ENCODE peak calls at places on chromosomes 7 and 10, in nine cellular contexts. One of them, this sample, is unnamed.

GRCh38 chr7:115779561-115779960 is 251.0 kb downstream of the TFEC start:
- DNase-seq in tibial artery: no peak
- DNase-seq in heart right ventricle: no peak
- DNase-seq in GM10248: no peak
- DNase-seq in bronchial epithelial cell: peak
- DNase-seq in foreskin fibroblast: peak
- DNase-seq in lower leg skin: no peak
- DNase-seq in GM20000: no peak
- DNase-seq in GM13976: no peak
- DNase-seq in this sample: no peak

GRCh38 chr7:105136221-105136620 is 122.2 kb downstream of the KMT2E start:
- DNase-seq in lower leg skin: no peak
- DNase-seq in GM10248: no peak
- DNase-seq in heart right ventricle: no peak
- DNase-seq in bronchial epithelial cell: no peak
- DNase-seq in GM20000: no peak
- DNase-seq in foreskin fibroblast: peak
- DNase-seq in GM13976: no peak
- DNase-seq in tibial artery: no peak
- DNase-seq in this sample: no peak

GRCh38 chr7:112462236-112462635 is 12.0 kb downstream of the IFRD1 start:
- DNase-seq in tibial artery: peak
- DNase-seq in GM13976: no peak
- DNase-seq in GM10248: no peak
- DNase-seq in foreskin fibroblast: peak
- DNase-seq in lower leg skin: no peak
- DNase-seq in bronchial epithelial cell: peak
- DNase-seq in GM20000: no peak
- DNase-seq in heart right ventricle: no peak
- DNase-seq in this sample: no peak

GRCh38 chr7:131170440-131171105 is 157.1 kb upstream of the MKLN1 start:
- DNase-seq in lower leg skin: no peak
- DNase-seq in tibial artery: no peak
- DNase-seq in GM10248: no peak
- DNase-seq in GM13976: peak
- DNase-seq in bronchial epithelial cell: no peak
- DNase-seq in GM20000: no peak
- DNase-seq in heart right ventricle: no peak
- DNase-seq in foreskin fibroblast: peak
- DNase-seq in this sample: no peak

GRCh38 chr10:114538544-114538906 is 119.5 kb downstream of the ABLIM1 start:
- DNase-seq in GM10248: no peak
- DNase-seq in foreskin fibroblast: no peak
- DNase-seq in tibial artery: no peak
- DNase-seq in GM13976: no peak
- DNase-seq in lower leg skin: no peak
- DNase-seq in GM20000: no peak
- DNase-seq in bronchial epithelial cell: peak
- DNase-seq in heart right ventricle: no peak
- DNase-seq in this sample: no peak

GRCh38 chr7:99844354-99844753 is 16.5 kb downstream of the CYP3A43 start:
- DNase-seq in tibial artery: no peak
- DNase-seq in heart right ventricle: no peak
- DNase-seq in bronchial epithelial cell: no peak
- DNase-seq in foreskin fibroblast: no peak
- DNase-seq in GM20000: no peak
- DNase-seq in lower leg skin: no peak
- DNase-seq in GM10248: no peak
- DNase-seq in GM13976: no peak
- DNase-seq in this sample: no peak

GRCh38 chr10:90788987-90789386 is 68.9 kb downstream of the HTR7 start:
- DNase-seq in foreskin fibroblast: peak
- DNase-seq in bronchial epithelial cell: no peak
- DNase-seq in heart right ventricle: no peak
- DNase-seq in GM20000: no peak
- DNase-seq in GM10248: no peak
- DNase-seq in lower leg skin: no peak
- DNase-seq in tibial artery: no peak
- DNase-seq in GM13976: no peak
- DNase-seq in this sample: no peak

GRCh38 chr7:108310351-108310750 is 145.9 kb downstream of the NRCAM start:
- DNase-seq in tibial artery: no peak
- DNase-seq in heart right ventricle: no peak
- DNase-seq in GM13976: no peak
- DNase-seq in GM20000: no peak
- DNase-seq in lower leg skin: no peak
- DNase-seq in bronchial epithelial cell: no peak
- DNase-seq in GM10248: no peak
- DNase-seq in foreskin fibroblast: peak
- DNase-seq in this sample: no peak

GRCh38 chr10:33968983-33969382 is 634.5 kb upstream of the NRP1 start:
- DNase-seq in heart right ventricle: no peak
- DNase-seq in bronchial epithelial cell: no peak
- DNase-seq in GM10248: no peak
- DNase-seq in tibial artery: no peak
- DNase-seq in GM13976: no peak
- DNase-seq in foreskin fibroblast: no peak
- DNase-seq in GM20000: no peak
- DNase-seq in lower leg skin: no peak
- DNase-seq in this sample: no peak

GRCh38 chr7:17339139-17339538 is 40.7 kb downstream of the AHR start:
- DNase-seq in tibial artery: no peak
- DNase-seq in foreskin fibroblast: peak
- DNase-seq in GM13976: no peak
- DNase-seq in heart right ventricle: no peak
- DNase-seq in GM20000: no peak
- DNase-seq in bronchial epithelial cell: no peak
- DNase-seq in GM10248: no peak
- DNase-seq in lower leg skin: no peak
- DNase-seq in this sample: no peak

GRCh38 chr10:97915761-97916160 is 66.1 kb downstream of the GOLGA7B start:
- DNase-seq in GM20000: no peak
- DNase-seq in bronchial epithelial cell: no peak
- DNase-seq in tibial artery: no peak
- DNase-seq in GM10248: no peak
- DNase-seq in heart right ventricle: no peak
- DNase-seq in foreskin fibroblast: no peak
- DNase-seq in GM13976: no peak
- DNase-seq in lower leg skin: no peak
- DNase-seq in this sample: no peak

GRCh38 chr7:101676062-101676461 is 47.0 kb upstream of the MYL10 start:
- DNase-seq in foreskin fibroblast: no peak
- DNase-seq in GM13976: no peak
- DNase-seq in heart right ventricle: no peak
- DNase-seq in bronchial epithelial cell: no peak
- DNase-seq in tibial artery: no peak
- DNase-seq in GM10248: no peak
- DNase-seq in lower leg skin: no peak
- DNase-seq in GM20000: no peak
- DNase-seq in this sample: no peak

GRCh38 chr10:89355373-89355772 is 22.5 kb upstream of the IFIT1B start:
- DNase-seq in tibial artery: no peak
- DNase-seq in GM10248: no peak
- DNase-seq in foreskin fibroblast: peak
- DNase-seq in GM20000: no peak
- DNase-seq in GM13976: no peak
- DNase-seq in bronchial epithelial cell: peak
- DNase-seq in lower leg skin: no peak
- DNase-seq in heart right ventricle: no peak
- DNase-seq in this sample: no peak

GRCh38 chr10:97412891-97413304 is 11.8 kb upstream of the RRP12 start:
- DNase-seq in GM13976: no peak
- DNase-seq in bronchial epithelial cell: peak
- DNase-seq in lower leg skin: no peak
- DNase-seq in heart right ventricle: no peak
- DNase-seq in foreskin fibroblast: peak
- DNase-seq in tibial artery: no peak
- DNase-seq in GM20000: no peak
- DNase-seq in GM10248: no peak
- DNase-seq in this sample: no peak

GRCh38 chr7:129496653-129497052 is 5.7 kb upstream of the SMKR1 start:
- DNase-seq in tibial artery: no peak
- DNase-seq in heart right ventricle: no peak
- DNase-seq in GM10248: no peak
- DNase-seq in GM20000: no peak
- DNase-seq in lower leg skin: peak
- DNase-seq in foreskin fibroblast: no peak
- DNase-seq in GM13976: no peak
- DNase-seq in bronchial epithelial cell: no peak
- DNase-seq in this sample: no peak

GRCh38 chr7:129495987-129496386 is 6.3 kb upstream of the SMKR1 start:
- DNase-seq in tibial artery: no peak
- DNase-seq in GM10248: no peak
- DNase-seq in heart right ventricle: no peak
- DNase-seq in foreskin fibroblast: no peak
- DNase-seq in GM13976: no peak
- DNase-seq in bronchial epithelial cell: no peak
- DNase-seq in lower leg skin: no peak
- DNase-seq in GM20000: no peak
- DNase-seq in this sample: no peak

GRCh38 chr7:129492406-129492805 is 9.9 kb upstream of the SMKR1 start:
- DNase-seq in GM13976: no peak
- DNase-seq in tibial artery: no peak
- DNase-seq in GM10248: no peak
- DNase-seq in foreskin fibroblast: no peak
- DNase-seq in lower leg skin: no peak
- DNase-seq in bronchial epithelial cell: no peak
- DNase-seq in heart right ventricle: no peak
- DNase-seq in GM20000: no peak
- DNase-seq in this sample: no peak

GRCh38 chr7:129494041-129494440 is 8.3 kb upstream of the SMKR1 start:
- DNase-seq in heart right ventricle: no peak
- DNase-seq in bronchial epithelial cell: peak
- DNase-seq in GM10248: no peak
- DNase-seq in foreskin fibroblast: peak
- DNase-seq in GM13976: no peak
- DNase-seq in tibial artery: no peak
- DNase-seq in lower leg skin: no peak
- DNase-seq in GM20000: no peak
- DNase-seq in this sample: no peak

GRCh38 chr7:129493555-129493954 is 8.8 kb upstream of the SMKR1 start:
- DNase-seq in heart right ventricle: no peak
- DNase-seq in GM13976: no peak
- DNase-seq in GM20000: no peak
- DNase-seq in tibial artery: no peak
- DNase-seq in foreskin fibroblast: peak
- DNase-seq in bronchial epithelial cell: peak
- DNase-seq in lower leg skin: no peak
- DNase-seq in GM10248: no peak
- DNase-seq in this sample: no peak
- TF ChIP-seq CTCF in heart right ventricle: no peak
- TF ChIP-seq CTCF in GM13976: no peak
- TF ChIP-seq CTCF in GM20000: no peak
- TF ChIP-seq CTCF in tibial artery: no peak
- TF ChIP-seq CTCF in foreskin fibroblast: no peak
- TF ChIP-seq CTCF in bronchial epithelial cell: no peak
- TF ChIP-seq CTCF in lower leg skin: no peak
- TF ChIP-seq CTCF in GM10248: peak
- TF ChIP-seq CTCF in this sample: no peak

DNA sequence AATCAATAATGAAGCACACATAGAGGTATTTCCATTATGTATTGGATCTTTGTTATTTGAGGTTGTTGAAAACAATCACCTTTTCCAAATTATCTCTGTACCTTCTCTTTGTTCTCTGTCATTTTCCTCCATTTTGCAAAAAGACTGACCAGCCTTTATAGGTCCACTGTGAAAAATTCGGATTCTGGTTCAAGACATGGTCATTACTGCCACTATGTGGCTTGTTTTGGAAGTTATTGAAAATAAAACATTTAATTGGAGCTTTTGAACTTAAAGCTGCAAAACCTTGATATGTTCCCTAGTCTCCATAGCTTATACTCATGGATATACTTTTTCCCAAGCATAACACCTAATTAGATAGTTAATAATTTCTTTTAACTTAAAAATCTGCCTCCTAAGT is 1094.4 kb downstream of the NRG3 start:
- DNase-seq in GM13976: peak
- DNase-seq in foreskin fibroblast: peak
- DNase-seq in heart right ventricle: no peak
- DNase-seq in GM20000: peak
- DNase-seq in tibial artery: no peak
- DNase-seq in lower leg skin: no peak
- DNase-seq in GM10248: no peak
- DNase-seq in bronchial epithelial cell: peak
- DNase-seq in this sample: no peak
- TF ChIP-seq CTCF in GM13976: no peak
- TF ChIP-seq CTCF in foreskin fibroblast: peak
- TF ChIP-seq CTCF in heart right ventricle: no peak
- TF ChIP-seq CTCF in GM20000: no peak
- TF ChIP-seq CTCF in tibial artery: peak
- TF ChIP-seq CTCF in lower leg skin: no peak
- TF ChIP-seq CTCF in GM10248: peak
- TF ChIP-seq CTCF in bronchial epithelial cell: no peak
- TF ChIP-seq CTCF in this sample: peak

DNA sequence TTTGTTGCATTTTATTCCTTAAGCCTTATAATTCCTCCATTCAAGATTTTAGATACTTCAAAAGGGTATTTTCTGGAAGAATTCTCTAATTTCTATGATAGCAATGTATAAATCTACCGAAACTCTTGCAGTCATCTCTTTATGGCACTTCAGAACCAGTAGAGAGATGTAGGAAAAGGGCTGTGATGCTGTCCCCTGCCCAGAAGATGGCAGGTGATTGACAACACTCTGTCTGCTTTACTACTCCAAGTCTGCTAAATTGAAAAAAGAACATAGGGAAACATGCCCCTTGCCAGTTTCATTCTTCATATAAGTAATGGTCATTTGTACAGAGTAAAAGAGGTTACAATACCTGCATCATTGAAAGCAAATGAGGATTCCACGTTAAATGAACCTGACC is 5.1 kb downstream of the TCTN3 start:
- DNase-seq in foreskin fibroblast: no peak
- DNase-seq in tibial artery: no peak
- DNase-seq in heart right ventricle: no peak
- DNase-seq in GM20000: no peak
- DNase-seq in lower leg skin: no peak
- DNase-seq in GM10248: no peak
- DNase-seq in bronchial epithelial cell: no peak
- DNase-seq in GM13976: no peak
- DNase-seq in this sample: no peak
- TF ChIP-seq CTCF in foreskin fibroblast: no peak
- TF ChIP-seq CTCF in tibial artery: no peak
- TF ChIP-seq CTCF in heart right ventricle: no peak
- TF ChIP-seq CTCF in GM20000: no peak
- TF ChIP-seq CTCF in lower leg skin: no peak
- TF ChIP-seq CTCF in GM10248: no peak
- TF ChIP-seq CTCF in bronchial epithelial cell: no peak
- TF ChIP-seq CTCF in GM13976: no peak
- TF ChIP-seq CTCF in this sample: no peak

GRCh38 chr7:157693521-157694388 is 357.0 kb downstream of the DNAJB6 start:
- DNase-seq in GM20000: no peak
- DNase-seq in heart right ventricle: no peak
- DNase-seq in lower leg skin: peak
- DNase-seq in tibial artery: no peak
- DNase-seq in foreskin fibroblast: no peak
- DNase-seq in bronchial epithelial cell: no peak
- DNase-seq in GM13976: no peak
- DNase-seq in GM10248: no peak
- DNase-seq in this sample: no peak
- TF ChIP-seq CTCF in GM20000: no peak
- TF ChIP-seq CTCF in heart right ventricle: no peak
- TF ChIP-seq CTCF in lower leg skin: no peak
- TF ChIP-seq CTCF in tibial artery: no peak
- TF ChIP-seq CTCF in foreskin fibroblast: no peak
- TF ChIP-seq CTCF in bronchial epithelial cell: no peak
- TF ChIP-seq CTCF in GM13976: no peak
- TF ChIP-seq CTCF in GM10248: no peak
- TF ChIP-seq CTCF in this sample: no peak

GRCh38 chr7:49243521-49243920 is 319.2 kb downstream of the CDC14C start:
- DNase-seq in lower leg skin: no peak
- DNase-seq in tibial artery: no peak
- DNase-seq in GM20000: no peak
- DNase-seq in bronchial epithelial cell: no peak
- DNase-seq in GM13976: no peak
- DNase-seq in heart right ventricle: no peak
- DNase-seq in GM10248: no peak
- DNase-seq in foreskin fibroblast: no peak
- DNase-seq in this sample: no peak
- TF ChIP-seq CTCF in lower leg skin: no peak
- TF ChIP-seq CTCF in tibial artery: no peak
- TF ChIP-seq CTCF in GM20000: no peak
- TF ChIP-seq CTCF in bronchial epithelial cell: no peak
- TF ChIP-seq CTCF in GM13976: no peak
- TF ChIP-seq CTCF in heart right ventricle: no peak
- TF ChIP-seq CTCF in GM10248: no peak
- TF ChIP-seq CTCF in foreskin fibroblast: no peak
- TF ChIP-seq CTCF in this sample: no peak